ENCODE peak calls at places on chromosomes 2 and 18, in six cellular contexts. C is AG10803, B is breast epithelium, P is NB4, J is GM12864, L is stomach. T is an unnamed sample.
A peak's percentile ranks its signal among the peaks of the same experiment; 100 is the strongest.

GRCh38 chr2:206232287-206233035 is 42.0 kb upstream of the ZDBF2 start:
- DNase-seq in C (peak; percentile 15), B (no peak), P (no peak), J (no peak), L (no peak), T (no peak)

GRCh38 chr18:22466608-22467390 is 49.1 kb upstream of the CTAGE1 start:
- DNase-seq in C (peak; percentile 86), B (no peak), P (no peak), J (no peak), L (no peak), T (no peak)

GRCh38 chr18:12883003-12883683 is 894 bp downstream of the PTPN2 start:
- DNase-seq in C (no peak), B (no peak), P (no peak), J (no peak), L (peak; percentile 37), T (no peak)

GRCh38 chr2:65489269-65489668 is 56.9 kb upstream of the SPRED2 start:
- DNase-seq in C (no peak), B (no peak), P (no peak), J (no peak), L (no peak), T (peak; percentile 53)

GRCh38 chr2:47984041-47984440 is 77.7 kb upstream of the FBXO11 start:
- DNase-seq in C (peak; percentile 39), B (no peak), P (no peak), J (no peak), L (no peak), T (no peak)

GRCh38 chr2:68740184-68740914 is 5.7 kb downstream of the ARHGAP25 start:
- DNase-seq in C (no peak), B (no peak), P (peak; percentile 52), J (no peak), L (no peak), T (no peak)

GRCh38 chr2:218960196-218961165 is 1.0 kb downstream of the CDK5R2 start:
- DNase-seq in C (no peak), B (no peak), P (no peak), J (no peak), L (no peak), T (no peak)

GRCh38 chr18:39415471-39415870 is 1849.9 kb upstream of the CELF4 start:
- DNase-seq in C (no peak), B (no peak), P (no peak), J (no peak), L (no peak), T (no peak)

GRCh38 chr2:79670198-79670597 is 157.3 kb downstream of the CTNNA2 start:
- DNase-seq in C (no peak), B (no peak), P (no peak), J (no peak), L (no peak), T (no peak)

GRCh38 chr18:28177828-28178635 is 1.1 kb upstream of the CDH2 start:
- DNase-seq in C (peak; percentile 61), B (no peak), P (no peak), J (no peak), L (peak; percentile 67), T (peak; percentile 31)

GRCh38 chr2:20049631-20050030 is 1.8 kb downstream of the LAPTM4A start:
- DNase-seq in C (peak; percentile 29), B (no peak), P (peak; percentile 62), J (no peak), L (no peak), T (no peak)

GRCh38 chr18:70425236-70425635 is 136.4 kb downstream of the SOCS6 start:
- DNase-seq in C (no peak), B (no peak), P (no peak), J (no peak), L (no peak), T (no peak)

GRCh38 chr2:27071277-27071989 is at the start of gene OST4:
- DNase-seq in C (peak; percentile 91), B (peak; percentile 91), P (peak; percentile 94), J (peak; percentile 70), L (peak; percentile 96), T (peak; percentile 96)

GRCh38 chr2:42922790-42923631 is 130.6 kb upstream of the HAAO start:
- DNase-seq in C (peak; percentile 100), B (no peak), P (peak; percentile 46), J (no peak), L (no peak), T (no peak)

GRCh38 chr18:49055787-49056186 is 105.0 kb upstream of the SMAD7 start:
- DNase-seq in C (peak; percentile 91), B (no peak), P (peak; percentile 94), J (no peak), L (peak; percentile 47), T (peak; percentile 76)

GRCh38 chr18:6434987-6435709 is 20.4 kb upstream of the L3MBTL4 start:
- DNase-seq in C (no peak), B (no peak), P (no peak), J (no peak), L (no peak), T (no peak)

GRCh38 chr2:200852605-200853004 is 11.9 kb downstream of the CLK1 start:
- DNase-seq in C (no peak), B (no peak), P (no peak), J (no peak), L (no peak), T (no peak)

GRCh38 chr2:108535380-108535677 is 1.1 kb downstream of the LIMS1 start:
- DNase-seq in C (peak; percentile 56), B (no peak), P (peak; percentile 39), J (no peak), L (no peak), T (peak; percentile 16)

GRCh38 chr2:240995041-240995960 is 3.1 kb upstream of the SNED1 start:
- DNase-seq in C (no peak), B (peak; percentile 37), P (no peak), J (no peak), L (no peak), T (peak; percentile 45)

GRCh38 chr2:30235008-30235655 is 3.8 kb downstream of the LBH start:
- DNase-seq in C (peak; percentile 62), B (no peak), P (no peak), J (no peak), L (peak; percentile 24), T (no peak)

GRCh38 chr2:182717451-182718215 is 1.6 kb downstream of the DNAJC10 start:
- DNase-seq in C (no peak), B (no peak), P (peak; percentile 8), J (peak; percentile 57), L (no peak), T (no peak)

GRCh38 chr2:5539281-5540211 is 152.6 kb upstream of the SOX11 start:
- DNase-seq in C (no peak), B (no peak), P (no peak), J (no peak), L (no peak), T (no peak)

GRCh38 chr18:57998461-57998860 is 45.6 kb upstream of the NEDD4L start:
- DNase-seq in C (no peak), B (no peak), P (no peak), J (no peak), L (no peak), T (no peak)

GRCh38 chr2:201886504-201886903 is 80.2 kb downstream of the CDK15 start:
- DNase-seq in C (peak; percentile 39), B (no peak), P (no peak), J (no peak), L (no peak), T (no peak)

GRCh38 chr2:220090050-220090449 is 462.6 kb downstream of the SLC4A3 start:
- DNase-seq in C (no peak), B (no peak), P (no peak), J (no peak), L (no peak), T (no peak)
- TF ChIP-seq CTCF in C (no peak), B (no peak), P (no peak), J (no peak), L (no peak), T (no peak)

GRCh38 chr2:226799976-226800940 is 638 bp upstream of the IRS1 start:
- DNase-seq in C (peak; percentile 14), B (no peak), P (peak; percentile 10), J (no peak), L (peak; percentile 32), T (peak; percentile 46)

GRCh38 chr2:226797989-226798421 is 1.6 kb downstream of the IRS1 start:
- DNase-seq in C (peak; percentile 43), B (no peak), P (no peak), J (no peak), L (peak; percentile 27), T (peak; percentile 59)

GRCh38 chr2:226800941-226801784 is 1.5 kb upstream of the IRS1 start:
- DNase-seq in C (peak; percentile 78), B (peak; percentile 77), P (peak; percentile 12), J (no peak), L (peak; percentile 88), T (peak; percentile 89)

GRCh38 chr2:226798422-226799210 is 1.0 kb downstream of the IRS1 start:
- DNase-seq in C (peak; percentile 50), B (peak; percentile 59), P (peak; percentile 62), J (no peak), L (peak; percentile 46), T (peak; percentile 77)

DNA sequence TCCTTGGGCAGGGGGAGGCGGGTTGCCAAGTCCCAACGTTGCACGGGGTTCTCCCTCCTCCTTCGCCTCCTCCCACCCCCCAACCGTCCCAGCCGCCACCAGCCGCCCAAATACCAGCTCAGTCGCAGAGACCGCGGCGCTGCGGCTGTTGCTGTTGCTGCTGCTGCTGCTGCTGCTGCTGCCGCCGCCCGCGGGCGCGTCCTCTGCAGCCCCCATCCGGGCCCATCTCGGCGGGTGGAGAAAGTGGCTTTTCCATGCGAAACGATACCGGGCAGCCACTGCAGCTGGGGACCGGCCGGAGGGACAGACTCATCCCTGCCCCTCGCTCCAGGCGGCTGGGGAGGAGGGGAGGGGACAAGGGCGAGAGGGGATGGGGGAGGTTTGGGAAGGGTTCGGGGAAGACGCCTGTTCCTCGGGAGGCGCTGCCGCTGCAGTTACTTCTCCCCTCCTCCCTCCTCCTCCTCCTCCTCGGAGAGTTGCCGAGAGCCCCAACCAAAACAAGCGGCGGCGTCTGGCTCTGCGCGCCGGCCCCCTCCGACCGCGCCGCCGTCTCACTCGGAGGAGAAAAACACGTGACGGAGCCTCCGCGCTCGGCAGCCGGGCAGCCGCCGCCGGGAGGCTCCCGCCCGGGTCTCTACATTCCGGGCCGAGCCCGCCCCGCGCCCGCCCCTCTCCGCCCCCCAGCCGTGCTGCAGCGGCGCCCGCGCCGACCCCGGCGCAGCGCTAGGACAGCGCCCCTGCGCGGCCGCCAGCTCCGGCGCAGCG is at the start of gene IRS1:
- DNase-seq in C (peak; percentile 81), B (peak; percentile 66), P (peak; percentile 90), J (no peak), L (peak; percentile 75), T (peak; percentile 70)
- TF ChIP-seq CTCF in C (peak; percentile 1), B (no peak), P (peak; percentile 21), J (peak; percentile 44), L (no peak), T (peak; percentile 49)

GRCh38 chr18:42752921-42753320 is 362.6 kb downstream of the RIT2 start:
- DNase-seq in C (no peak), B (no peak), P (no peak), J (no peak), L (no peak), T (no peak)
- TF ChIP-seq CTCF in C (no peak), B (no peak), P (no peak), J (no peak), L (no peak), T (no peak)

DNA sequence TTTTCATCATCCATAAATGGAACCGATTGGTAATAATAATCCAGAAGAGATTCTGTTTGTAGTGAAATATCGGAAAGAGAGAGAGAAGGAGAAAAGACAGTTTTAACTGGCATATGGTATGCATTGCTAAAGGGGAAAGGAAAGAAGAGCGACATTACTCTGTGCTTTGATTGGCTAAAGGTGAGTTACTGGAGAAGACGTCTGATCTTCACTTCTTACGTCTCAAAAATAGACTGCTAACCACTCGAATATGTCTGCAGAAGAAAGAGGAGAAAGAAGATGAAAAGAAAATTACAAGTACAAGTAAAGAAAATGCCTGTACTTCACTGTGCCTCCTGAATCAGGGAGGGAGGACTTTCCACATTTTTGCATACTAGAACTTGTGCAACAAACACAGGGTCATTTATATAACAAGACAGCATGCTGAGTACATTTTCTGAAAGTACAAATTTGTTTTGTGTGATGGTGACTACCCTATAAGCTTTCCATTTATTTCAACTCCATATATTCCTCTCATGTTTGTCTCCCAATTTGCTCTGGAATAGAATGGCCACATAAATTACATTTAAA is 787.2 kb downstream of the RNF144A start:
- DNase-seq in C (peak; percentile 44), B (no peak), P (no peak), J (no peak), L (no peak), T (no peak)
- TF ChIP-seq CTCF in C (no peak), B (no peak), P (no peak), J (no peak), L (no peak), T (no peak)

T was measured in mucosa of descending colon.